ENCODE peak calls at places on chromosomes 13 and 19, in seven cellular contexts. P, O, T, X, V, I and E are unnamed samples. For H3K4me1, the result is how much of the 10 kb centered on the place peaks cover.

GRCh38 chr13:107473255-107473654 is 742.1 kb downstream of the LIG4 start:
- DNase-seq in O (no peak), V (no peak), X (no peak), T (no peak), P (no peak), I (no peak), E (no peak)

GRCh38 chr13:25963681-25964080 is 88.1 kb downstream of the SHISA2 start:
- DNase-seq in T (no peak), O (no peak), I (no peak), V (no peak), X (no peak), P (no peak), E (no peak)

GRCh38 chr19:41936416-41936850 is 8.2 kb upstream of the ERFL start:
- DNase-seq in I (no peak), P (peak), V (no peak), T (no peak), O (no peak), X (no peak), E (no peak)

GRCh38 chr13:110984392-110984791 is 69.5 kb upstream of the ANKRD10 start:
- DNase-seq in O (no peak), P (no peak), T (no peak), I (no peak), X (no peak), V (no peak), E (no peak)

GRCh38 chr19:19203012-19203856 is at the start of gene NR2C2AP:
- DNase-seq in T (peak), X (peak), O (peak), I (peak), V (peak), P (peak), E (peak)

GRCh38 chr13:42574011-42574410 is at the start of gene TNFSF11:
- DNase-seq in O (no peak), V (no peak), I (no peak), X (no peak), P (no peak), T (no peak), E (no peak)

GRCh38 chr19:50333737-50334617 is 4.8 kb upstream of the KCNC3 start:
- DNase-seq in O (peak), X (no peak), P (peak), I (peak), V (no peak), T (peak), E (peak)

GRCh38 chr13:78606471-78607408 is 3.4 kb upstream of the POU4F1 start:
- DNase-seq in T (no peak), I (no peak), V (no peak), O (no peak), P (no peak), X (no peak), E (no peak)

GRCh38 chr13:33313504-33313903 is 27.9 kb upstream of the STARD13 start:
- DNase-seq in I (no peak), X (no peak), P (no peak), T (no peak), V (no peak), O (no peak), E (no peak)

GRCh38 chr19:45574526-45574925 is 10.1 kb downstream of the OPA3 start:
- DNase-seq in I (no peak), V (no peak), X (no peak), P (no peak), T (no peak), O (no peak), E (no peak)

GRCh38 chr13:53254495-53254894 is 225.9 kb downstream of the OLFM4 start:
- DNase-seq in V (no peak), T (no peak), X (no peak), I (no peak), P (no peak), O (no peak), E (no peak)

GRCh38 chr19:51034704-51035103 is at the start of gene KLK12:
- DNase-seq in O (no peak), V (no peak), I (no peak), T (no peak), P (no peak), X (no peak), E (no peak)

GRCh38 chr13:98174995-98175394 is 2.1 kb downstream of the RNF113B start:
- DNase-seq in O (no peak), V (no peak), P (no peak), I (no peak), X (peak), T (no peak), E (no peak)

GRCh38 chr19:46587861-46588260 is 13.3 kb upstream of the CALM3 start:
- DNase-seq in I (no peak), V (no peak), X (no peak), O (no peak), P (no peak), T (no peak), E (no peak)

GRCh38 chr13:26468203-26468602 is 89.3 kb upstream of the WASF3 start:
- DNase-seq in O (no peak), P (no peak), V (no peak), X (no peak), T (no peak), I (no peak), E (peak)

GRCh38 chr13:35475131-35475959 is 1.1 kb downstream of the MAB21L1 start:
- DNase-seq in P (no peak), O (no peak), T (no peak), X (peak), V (no peak), I (no peak), E (no peak)

GRCh38 chr19:30696514-30696913 is 324.3 kb downstream of the ZNF536 start:
- DNase-seq in I (no peak), X (no peak), V (no peak), P (no peak), O (no peak), T (no peak), E (no peak)

GRCh38 chr19:43895727-43896126 is 39.4 kb downstream of the ZNF45 start:
- DNase-seq in I (no peak), X (no peak), O (no peak), P (no peak), T (no peak), V (no peak), E (no peak)

GRCh38 chr19:31141301-31141700 is 207.9 kb downstream of the TSHZ3 start:
- DNase-seq in I (no peak), X (peak), P (no peak), V (no peak), T (no peak), O (no peak), E (no peak)

GRCh38 chr19:14772995-14773394 is 5.4 kb downstream of the ADGRE2 start:
- DNase-seq in P (no peak), O (no peak), V (no peak), X (no peak), T (no peak), I (no peak), E (no peak)

GRCh38 chr13:113776231-113777125 is 17.5 kb downstream of the TMEM255B start:
- DNase-seq in V (no peak), X (no peak), T (no peak), P (no peak), O (no peak), I (no peak), E (no peak)

GRCh38 chr19:2495130-2495641 is 19.3 kb downstream of the GADD45B start:
- DNase-seq in T (peak), P (peak), V (peak), X (peak), O (peak), I (peak), E (peak)

GRCh38 chr13:74128171-74128767 is 5.9 kb downstream of the KLF12 start:
- DNase-seq in V (no peak), X (peak), T (no peak), I (no peak), O (no peak), P (no peak), E (no peak)

GRCh38 chr19:11261431-11261901 is 858 bp downstream of the DOCK6 start:
- DNase-seq in V (no peak), O (no peak), X (no peak), I (no peak), P (no peak), T (no peak), E (no peak)

GRCh38 chr19:15623711-15624318 is 8.8 kb downstream of the CYP4F8 start:
- DNase-seq in I (no peak), P (no peak), O (no peak), V (no peak), T (no peak), X (no peak), E (no peak)

GRCh38 chr13:41289463-41289881 is 21.6 kb upstream of the NAA16 start:
- DNase-seq in O (no peak), I (no peak), V (no peak), T (no peak), X (no peak), P (no peak), E (no peak)

GRCh38 chr19:16912780-16913179 is 24.0 kb downstream of the F2RL3 start:
- DNase-seq in I (no peak), X (no peak), T (no peak), P (no peak), V (no peak), O (no peak), E (no peak)

GRCh38 chr13:94462670-94463069 is 16.8 kb downstream of the DCT start:
- DNase-seq in V (no peak), I (no peak), O (no peak), T (no peak), P (no peak), X (no peak), E (no peak)

GRCh38 chr13:51009597-51009996 is 100.0 kb downstream of the RNASEH2B start:
- DNase-seq in P (no peak), X (no peak), O (no peak), T (no peak), I (no peak), V (no peak), E (no peak)

GRCh38 chr19:1247747-1248453 is 483 bp upstream of the MIDN start:
- DNase-seq in P (peak), X (peak), V (no peak), T (peak), I (peak), O (peak), E (peak)

GRCh38 chr13:72620874-72621273 is 106.6 kb downstream of the MZT1 start:
- DNase-seq in I (no peak), O (no peak), V (no peak), X (no peak), T (no peak), P (no peak), E (no peak)

GRCh38 chr19:54650108-54650666 is 12.6 kb upstream of the LILRB4 start:
- DNase-seq in T (no peak), O (no peak), P (no peak), V (no peak), X (no peak), I (no peak), E (no peak)

GRCh38 chr13:98976338-98976737 is 1.5 kb downstream of the DOCK9 start:
- DNase-seq in V (no peak), X (peak), O (no peak), T (no peak), P (no peak), I (no peak), E (no peak)

GRCh38 chr13:21045101-21045500 is 16.3 kb downstream of the LATS2 start:
- DNase-seq in T (no peak), X (no peak), O (no peak), I (no peak), P (no peak), V (no peak), E (no peak)

GRCh38 chr13:21043898-21044297 is 17.5 kb downstream of the LATS2 start:
- DNase-seq in P (no peak), T (no peak), V (no peak), I (no peak), X (peak), O (no peak), E (no peak)

GRCh38 chr13:21047591-21048282 is 13.6 kb downstream of the LATS2 start:
- DNase-seq in T (no peak), X (no peak), P (no peak), O (no peak), V (no peak), I (no peak), E (no peak)

GRCh38 chr13:21047087-21047486 is 14.3 kb downstream of the LATS2 start:
- DNase-seq in O (no peak), I (no peak), X (no peak), P (no peak), T (no peak), V (no peak), E (no peak)

GRCh38 chr13:21046203-21046602 is 15.2 kb downstream of the LATS2 start:
- DNase-seq in I (no peak), P (no peak), X (no peak), T (no peak), V (no peak), O (no peak), E (no peak)
- H3K4me1 ChIP-seq in I (under half), P (under half), X (under half), T (under half), V (under half), O (under half), E (under half)

GRCh38 chr19:52570005-52570861 is at the start of gene ZNF701:
- DNase-seq in X (peak), T (peak), V (peak), O (peak), I (peak), P (peak), E (peak)
- TF ChIP-seq CTCF in X (no peak), T (peak), V (no peak), O (no peak), I (peak), P (peak), E (no peak)

DNA sequence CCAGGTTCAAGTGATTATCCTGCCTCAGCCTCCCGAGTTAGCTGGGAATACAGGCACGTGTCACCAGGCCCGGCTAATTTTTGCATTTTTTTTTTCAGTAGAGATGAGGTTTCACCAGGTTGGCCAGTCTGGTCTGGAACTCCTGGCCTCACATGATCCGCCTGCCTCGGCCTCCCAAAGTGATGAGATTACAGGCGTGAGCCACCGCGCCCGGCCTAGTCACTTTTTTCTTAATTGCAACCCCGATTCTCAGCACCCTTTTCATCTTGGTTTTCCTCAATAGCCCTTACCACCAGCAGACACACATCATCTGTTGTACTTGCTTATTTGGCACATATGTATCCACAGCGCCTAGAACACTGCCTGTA is 550 bp upstream of the GPI start:
- DNase-seq in I (no peak), V (no peak), O (no peak), P (no peak), T (no peak), X (no peak), E (no peak)
- H3K4me1 ChIP-seq in I (under half), V (under half), O (under half), P (under half), T (under half), X (under half), E (under half)

GRCh38 chr13:30253830-30254229 is 53.5 kb downstream of the KATNAL1 start:
- DNase-seq in I (no peak), O (no peak), T (no peak), P (no peak), V (no peak), X (peak), E (no peak)

GRCh38 chr13:30256713-30257432 is 50.5 kb downstream of the KATNAL1 start:
- DNase-seq in P (no peak), T (no peak), O (no peak), X (no peak), V (no peak), I (no peak), E (no peak)

GRCh38 chr13:30257433-30258099 is 49.8 kb downstream of the KATNAL1 start:
- DNase-seq in V (no peak), P (no peak), I (no peak), X (peak), T (no peak), O (no peak), E (no peak)

GRCh38 chr13:30255696-30256095 is 51.7 kb downstream of the KATNAL1 start:
- DNase-seq in X (no peak), O (no peak), V (no peak), I (no peak), P (no peak), T (no peak), E (no peak)
- TF ChIP-seq CTCF in X (no peak), O (no peak), V (peak), I (no peak), P (no peak), T (no peak), E (no peak)